ENCODE peak calls at places on chromosomes 7 and 10, in ten cellular contexts. I is GM06990, P is lower leg skin, Y is HepG2, R is kidney epithelial cell, A is progenitor cell of endocrine pancreas, F is colonic mucosa, U is nephron progenitor cell, Z is left ventricle myocardium inferior, J is GM20000. B is an unnamed sample.

GRCh38 chr10:112949128-112949823 is 771 bp upstream of the TCF7L2 start:
- DNase-seq in J (no peak), Y (peak), R (no peak), I (no peak), U (no peak), F (peak), Z (no peak), P (no peak), A (no peak), B (no peak)

GRCh38 chr7:111076205-111076604 is 14.7 kb upstream of the LRRN3 start:
- DNase-seq in U (no peak), R (no peak), J (no peak), Y (no peak), P (no peak), I (no peak), F (no peak), Z (no peak), A (no peak), B (no peak)

GRCh38 chr10:60517805-60518204 is 128.1 kb upstream of the ANK3 start:
- DNase-seq in U (no peak), P (no peak), J (no peak), F (no peak), A (no peak), I (no peak), R (no peak), Y (no peak), Z (no peak), B (no peak)

GRCh38 chr10:116073025-116073424 is 200.0 kb downstream of the GFRA1 start:
- DNase-seq in A (no peak), F (no peak), R (no peak), P (no peak), U (peak), Z (no peak), J (no peak), I (no peak), Y (no peak), B (peak)

GRCh38 chr10:23408330-23408976 is 30.4 kb upstream of the OTUD1 start:
- DNase-seq in U (no peak), F (no peak), J (no peak), I (no peak), A (no peak), R (no peak), Y (no peak), Z (no peak), P (no peak), B (no peak)

GRCh38 chr10:97024181-97025073 is 161.3 kb downstream of the SLIT1 start:
- DNase-seq in F (no peak), P (no peak), U (no peak), Y (no peak), R (peak), J (peak), A (no peak), I (peak), Z (no peak), B (no peak)

GRCh38 chr7:391961-392524 is 102.1 kb downstream of the FOXL3 start:
- DNase-seq in R (no peak), F (peak), P (no peak), A (no peak), Y (no peak), U (no peak), I (no peak), J (no peak), Z (peak), B (no peak)

GRCh38 chr10:124063736-124064135 is 29.7 kb downstream of the CHST15 start:
- DNase-seq in F (no peak), R (no peak), Z (no peak), I (no peak), Y (peak), J (no peak), U (no peak), A (no peak), P (no peak), B (no peak)

GRCh38 chr7:48113270-48113669 is 24.2 kb downstream of the UPP1 start:
- DNase-seq in R (no peak), P (no peak), Y (no peak), Z (no peak), J (no peak), I (no peak), U (no peak), F (no peak), A (no peak), B (no peak)

GRCh38 chr10:94403034-94403822 is 887 bp downstream of the TBC1D12 start:
- DNase-seq in U (peak), I (peak), J (peak), F (peak), P (peak), A (peak), R (peak), Z (peak), Y (peak), B (peak)

GRCh38 chr7:21851445-21852043 is 94.2 kb downstream of the CDCA7L start:
- DNase-seq in F (no peak), P (no peak), Z (no peak), A (no peak), Y (no peak), R (no peak), I (no peak), U (no peak), J (no peak), B (no peak)

GRCh38 chr7:134710854-134711624 is 64.4 kb downstream of the BPGM start:
- DNase-seq in J (no peak), I (no peak), Y (no peak), A (no peak), F (no peak), Z (no peak), P (no peak), R (no peak), U (no peak), B (no peak)

GRCh38 chr7:155234950-155235789 is 62.5 kb upstream of the INSIG1 start:
- DNase-seq in P (no peak), A (no peak), I (no peak), Y (no peak), F (no peak), J (no peak), U (no peak), R (peak), Z (no peak), B (no peak)

GRCh38 chr7:78254397-78255055 is 456.0 kb downstream of the PHTF2 start:
- DNase-seq in R (no peak), F (no peak), I (no peak), A (no peak), J (no peak), P (no peak), Z (no peak), U (no peak), Y (no peak), B (no peak)

GRCh38 chr7:21361413-21362130 is 66.3 kb upstream of the SP4 start:
- DNase-seq in J (no peak), A (no peak), F (no peak), U (no peak), Y (peak), R (no peak), I (peak), Z (no peak), P (no peak), B (no peak)

GRCh38 chr10:23099079-23099478 is 3.7 kb downstream of the MSRB2 start:
- DNase-seq in R (no peak), P (no peak), I (no peak), F (no peak), Y (no peak), A (no peak), Z (no peak), J (no peak), U (no peak), B (no peak)

GRCh38 chr7:137501561-137501960 is 158.0 kb upstream of the PTN start:
- DNase-seq in U (no peak), J (no peak), R (no peak), I (no peak), Y (no peak), F (no peak), P (no peak), A (no peak), Z (no peak), B (no peak)

GRCh38 chr10:80205478-80206276 is at the start of gene ANXA11:
- DNase-seq in J (peak), Y (peak), U (peak), R (no peak), I (peak), A (peak), Z (peak), P (peak), F (peak), B (peak)

GRCh38 chr10:44309939-44310761 is 74.7 kb downstream of the CXCL12 start:
- DNase-seq in A (no peak), R (no peak), J (no peak), U (no peak), Z (no peak), P (no peak), Y (no peak), F (no peak), I (no peak), B (no peak)

GRCh38 chr10:44306147-44306710 is 78.7 kb downstream of the CXCL12 start:
- DNase-seq in U (no peak), A (no peak), Y (no peak), Z (no peak), J (no peak), I (no peak), F (no peak), R (peak), P (no peak), B (no peak)

GRCh38 chr10:44308935-44309334 is 76.0 kb downstream of the CXCL12 start:
- DNase-seq in I (no peak), Z (no peak), P (no peak), J (no peak), F (no peak), R (no peak), A (no peak), U (no peak), Y (no peak), B (no peak)

GRCh38 chr10:44307691-44308090 is 77.2 kb downstream of the CXCL12 start:
- DNase-seq in J (no peak), F (no peak), U (no peak), I (peak), A (no peak), P (no peak), Z (no peak), R (no peak), Y (no peak), B (no peak)

GRCh38 chr10:44306762-44307161 is 78.1 kb downstream of the CXCL12 start:
- DNase-seq in Z (no peak), A (no peak), U (no peak), Y (peak), P (no peak), J (no peak), R (no peak), I (no peak), F (no peak), B (no peak)
- TF ChIP-seq CTCF in Z (peak), A (peak), U (no peak), Y (peak), P (no peak), J (no peak), R (no peak), I (peak), F (no peak), B (no peak)

DNA sequence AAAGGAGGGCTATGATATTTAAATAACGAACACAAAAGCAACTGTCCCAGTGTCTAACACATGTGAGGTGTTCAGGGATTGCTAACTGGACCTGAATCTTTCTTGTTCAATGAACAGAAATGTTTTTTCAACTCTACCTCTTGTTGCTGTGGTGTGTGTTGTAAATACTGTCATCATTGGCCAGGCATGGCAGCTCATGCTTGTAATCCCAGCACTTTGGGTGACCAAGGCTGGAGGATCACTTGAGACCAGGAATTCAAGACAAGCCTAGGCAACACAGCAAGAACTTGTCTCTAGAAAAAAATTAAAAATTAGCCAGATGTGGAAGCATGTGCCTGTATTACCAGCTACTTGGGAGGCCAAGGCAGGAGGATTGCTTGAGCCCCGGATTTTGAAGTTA is 1250.9 kb downstream of the TYW1 start:
- DNase-seq in J (no peak), F (no peak), A (no peak), R (no peak), I (no peak), U (no peak), Y (no peak), Z (no peak), P (no peak), B (no peak)
- TF ChIP-seq CTCF in J (no peak), F (no peak), A (no peak), R (no peak), I (no peak), U (no peak), Y (no peak), Z (no peak), P (no peak), B (no peak)

GRCh38 chr10:100709146-100709545 is 36.2 kb upstream of the PAX2 start:
- DNase-seq in Y (no peak), U (no peak), A (no peak), P (no peak), Z (no peak), I (no peak), R (no peak), J (no peak), F (no peak), B (no peak)

GRCh38 chr10:100707261-100707848 is 38.0 kb upstream of the PAX2 start:
- DNase-seq in F (no peak), U (no peak), P (no peak), Z (no peak), I (no peak), A (no peak), R (no peak), Y (no peak), J (no peak), B (no peak)

GRCh38 chr10:100709655-100710054 is 35.7 kb upstream of the PAX2 start:
- DNase-seq in P (no peak), U (peak), Y (no peak), I (no peak), J (no peak), A (no peak), R (no peak), F (no peak), Z (no peak), B (no peak)

GRCh38 chr10:100710151-100710871 is 35.1 kb upstream of the PAX2 start:
- DNase-seq in I (no peak), P (no peak), Y (no peak), Z (no peak), F (no peak), U (peak), R (no peak), J (no peak), A (no peak), B (peak)

GRCh38 chr10:100705139-100705538 is 40.2 kb upstream of the PAX2 start:
- DNase-seq in J (no peak), I (no peak), Y (no peak), R (no peak), A (no peak), Z (no peak), F (no peak), U (no peak), P (no peak), B (no peak)
- TF ChIP-seq CTCF in J (no peak), I (peak), Y (peak), R (peak), A (no peak), Z (no peak), F (no peak), U (no peak), P (no peak), B (no peak)

DNA sequence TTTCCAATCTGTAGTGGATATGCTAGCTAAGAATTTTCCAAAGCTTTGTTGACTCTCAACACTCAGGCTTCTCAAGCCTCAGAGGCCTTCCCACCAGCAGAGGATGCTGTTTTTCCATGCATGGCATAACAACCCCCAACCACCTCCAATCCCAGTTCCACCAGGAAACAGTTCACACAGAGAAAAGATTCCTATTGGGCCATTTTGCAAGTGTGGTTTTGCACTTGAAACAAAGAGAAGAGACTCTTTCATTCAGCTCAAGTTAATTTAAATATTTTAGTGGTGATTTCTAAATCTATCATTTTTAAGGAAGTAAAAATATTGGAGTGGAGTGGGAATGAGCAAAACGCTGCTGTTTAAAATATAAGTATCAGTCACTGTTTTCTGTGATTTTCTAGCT is 105.6 kb upstream of the COL1A2 start:
- DNase-seq in P (peak), J (no peak), A (peak), Z (peak), I (no peak), F (peak), U (peak), R (peak), Y (peak), B (peak)
- TF ChIP-seq CTCF in P (no peak), J (peak), A (peak), Z (peak), I (peak), F (peak), U (peak), R (peak), Y (peak), B (peak)

GRCh38 chr10:86583983-86584382 is 62.4 kb upstream of the WAPL start:
- DNase-seq in A (no peak), U (no peak), I (no peak), R (no peak), Z (no peak), J (peak), Y (peak), F (no peak), P (no peak), B (no peak)
- TF ChIP-seq CTCF in A (no peak), U (no peak), I (peak), R (no peak), Z (no peak), J (no peak), Y (peak), F (no peak), P (no peak), B (no peak)

GRCh38 chr7:149172534-149172920 is 22.8 kb upstream of the ZNF282 start:
- DNase-seq in J (no peak), F (no peak), R (no peak), A (no peak), I (no peak), P (no peak), Y (no peak), U (no peak), Z (no peak), B (no peak)

GRCh38 chr7:149161241-149161848 is 14.1 kb downstream of the ZNF398 start:
- DNase-seq in I (no peak), J (no peak), Z (no peak), R (no peak), P (no peak), U (no peak), A (no peak), F (no peak), Y (no peak), B (no peak)

GRCh38 chr7:149171894-149172533 is 23.3 kb upstream of the ZNF282 start:
- DNase-seq in F (no peak), I (no peak), J (no peak), U (no peak), Y (peak), P (no peak), Z (no peak), R (peak), A (no peak), B (no peak)

GRCh38 chr7:149166142-149166541 is 18.9 kb downstream of the ZNF398 start:
- DNase-seq in F (no peak), I (no peak), U (no peak), Y (no peak), J (no peak), A (no peak), Z (no peak), R (no peak), P (no peak), B (no peak)

DNA sequence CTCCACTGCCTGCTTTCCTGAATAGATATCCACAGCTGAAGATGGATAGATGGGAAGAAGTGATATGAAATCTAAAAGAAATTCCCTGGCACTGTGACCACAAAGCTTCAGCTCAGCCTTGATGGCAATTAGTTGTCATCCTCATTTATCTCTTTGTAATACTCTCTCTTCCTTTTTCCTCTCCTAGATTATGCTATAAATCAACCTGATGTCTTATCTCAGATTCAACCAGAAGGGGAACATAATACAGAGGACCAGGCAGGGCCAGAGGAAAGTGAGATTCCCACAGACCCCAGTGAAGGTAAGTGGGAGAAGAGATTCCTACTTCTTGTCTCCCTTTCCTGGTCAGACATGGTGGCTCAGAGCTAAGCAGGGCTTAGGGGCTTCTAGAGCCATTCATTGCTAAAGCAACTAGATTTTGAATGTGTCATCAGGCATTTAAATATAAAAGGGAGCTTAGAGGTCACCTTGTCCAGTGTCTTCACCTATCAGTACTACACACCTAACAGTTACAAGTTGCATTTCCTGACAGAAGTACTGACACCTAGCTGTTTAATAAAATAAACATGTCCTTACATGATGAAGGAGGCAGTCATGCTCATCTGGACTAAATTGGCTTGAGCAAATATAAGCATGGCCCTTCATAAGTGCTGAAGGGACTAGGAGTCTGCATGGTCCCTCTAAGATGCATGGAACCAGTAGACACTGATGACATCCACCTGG is 19.5 kb downstream of the ZNF398 start:
- DNase-seq in J (no peak), R (no peak), A (no peak), Z (no peak), Y (no peak), I (no peak), P (no peak), F (no peak), U (no peak), B (no peak)
- TF ChIP-seq CTCF in J (no peak), R (no peak), A (no peak), Z (no peak), Y (no peak), I (no peak), P (no peak), F (no peak), U (no peak), B (no peak)

GRCh38 chr10:87842776-87843497 is 20.4 kb downstream of the KLLN start:
- DNase-seq in P (no peak), F (no peak), U (no peak), Z (no peak), Y (peak), J (no peak), I (no peak), A (no peak), R (no peak), B (no peak)
- TF ChIP-seq CTCF in P (no peak), F (no peak), U (no peak), Z (no peak), Y (no peak), J (no peak), I (no peak), A (no peak), R (no peak), B (no peak)

DNA sequence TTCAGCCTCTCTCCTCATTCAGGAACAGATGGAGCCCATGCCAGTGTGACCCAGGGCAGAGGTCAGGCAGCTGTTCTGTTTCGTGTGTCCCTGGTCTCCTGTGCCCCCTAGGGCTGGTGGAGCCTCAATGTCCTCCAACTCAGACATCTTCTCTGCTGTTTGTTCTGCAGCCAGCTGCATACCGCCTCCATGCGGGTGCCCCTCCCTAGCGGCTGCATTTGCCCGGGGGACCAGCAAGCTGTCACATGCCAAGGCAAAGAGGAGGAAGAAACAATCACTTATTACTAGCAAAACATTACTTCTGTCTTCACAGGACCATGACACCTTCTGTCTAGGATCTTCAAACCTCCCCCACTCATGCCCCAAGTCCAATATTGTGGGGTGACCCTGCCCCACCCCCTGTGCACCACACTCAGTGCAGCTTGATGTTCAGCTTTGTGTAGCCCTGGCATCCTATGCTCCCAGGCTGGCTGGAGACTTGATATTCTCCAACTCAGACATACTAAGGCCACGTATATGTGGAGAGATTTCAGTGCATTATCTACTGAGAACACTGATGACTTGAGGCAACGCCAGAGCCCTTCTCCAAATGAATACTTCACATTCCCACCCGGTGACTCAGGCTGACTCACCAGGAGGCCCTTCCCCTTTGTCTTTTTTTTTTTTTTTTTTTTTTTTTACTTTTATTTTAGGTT is 188.9 kb downstream of the SKIDA1 start:
- DNase-seq in R (peak), I (no peak), P (peak), F (no peak), J (no peak), Y (peak), A (no peak), U (no peak), Z (peak), B (peak)
- TF ChIP-seq CTCF in R (peak), I (no peak), P (no peak), F (no peak), J (no peak), Y (peak), A (no peak), U (no peak), Z (peak), B (no peak)

GRCh38 chr7:55250313-55250712 is 114.8 kb upstream of the LANCL2 start:
- DNase-seq in A (no peak), Z (no peak), P (no peak), R (no peak), Y (peak), U (no peak), F (peak), I (no peak), J (no peak), B (peak)
- TF ChIP-seq CTCF in A (peak), Z (peak), P (no peak), R (peak), Y (peak), U (peak), F (peak), I (peak), J (no peak), B (peak)